ENCODE peak calls at places on chromosomes 16 and 17, in nine cellular contexts. V is psoas muscle; K is effector CD8-positive, alpha-beta T cell; G is H4; W is activated CD4-positive, alpha-beta T cell treated with anti-CD3 and anti-CD28 coated beads, Interleukin-2, amount 50 U/mL, for 1 hour; I is T-cell; T is NCI-H748 treated with DMSO at 0.1 percent for 48 hours; O is NK-92 treated with Interleukin-12 subunit alpha and Interleukin-12 subunit beta, amount 100 ng/mL, for 24 hours; U is NCI-H345. Y is an unnamed sample.

GRCh38 chr17:51200846-51201245 is 34.6 kb downstream of the NME2 start:
- DNase-seq in V (no peak), K (no peak), G (no peak), W (no peak), I (no peak), T (no peak), O (no peak), U (no peak), Y (no peak)

GRCh38 chr17:16467886-16468285 is 24.1 kb downstream of the LRRC75A start:
- DNase-seq in V (no peak), K (no peak), G (no peak), W (no peak), I (no peak), T (no peak), O (no peak), U (no peak), Y (no peak)

GRCh38 chr16:77789085-77789611 is 784 bp downstream of the VAT1L start:
- DNase-seq in V (no peak), K (no peak), G (no peak), W (no peak), I (no peak), T (no peak), O (no peak), U (peak), Y (no peak)

GRCh38 chr16:75591001-75591852 is 25.0 kb downstream of the GABARAPL2 start:
- DNase-seq in V (peak), K (no peak), G (peak), W (no peak), I (no peak), T (no peak), O (no peak), U (no peak), Y (no peak)

GRCh38 chr17:75731716-75732498 is 10.6 kb downstream of the ITGB4 start:
- DNase-seq in V (no peak), K (no peak), G (no peak), W (no peak), I (no peak), T (no peak), O (no peak), U (no peak), Y (no peak)

GRCh38 chr17:44273607-44274006 is 5.7 kb upstream of the SLC4A1 start:
- DNase-seq in V (no peak), K (no peak), G (no peak), W (no peak), I (no peak), T (no peak), O (no peak), U (no peak), Y (no peak)

GRCh38 chr16:30767767-30768465 is 5.8 kb downstream of the RNF40 start:
- DNase-seq in V (no peak), K (no peak), G (no peak), W (no peak), I (no peak), T (no peak), O (no peak), U (no peak), Y (no peak)

GRCh38 chr16:74999208-74999682 is 421 bp downstream of the ZNRF1 start:
- DNase-seq in V (peak), K (no peak), G (no peak), W (peak), I (no peak), T (no peak), O (peak), U (no peak), Y (no peak)

GRCh38 chr16:74578838-74579237 is 28.1 kb downstream of the GLG1 start:
- DNase-seq in V (no peak), K (no peak), G (no peak), W (no peak), I (no peak), T (no peak), O (no peak), U (no peak), Y (no peak)

GRCh38 chr16:65876200-65876498 is 490.3 kb upstream of the CDH5 start:
- DNase-seq in V (no peak), K (no peak), G (no peak), W (no peak), I (no peak), T (no peak), O (no peak), U (no peak), Y (no peak)

GRCh38 chr17:76136276-76137025 is 4.6 kb downstream of the FOXJ1 start:
- DNase-seq in V (no peak), K (no peak), G (no peak), W (no peak), I (no peak), T (no peak), O (no peak), U (no peak), Y (no peak)

GRCh38 chr16:70729292-70729691 is 43.4 kb upstream of the MTSS2 start:
- DNase-seq in V (no peak), K (no peak), G (no peak), W (no peak), I (no peak), T (no peak), O (no peak), U (no peak), Y (no peak)

GRCh38 chr17:50072130-50072529 is 16.2 kb downstream of the ITGA3 start:
- DNase-seq in V (no peak), K (no peak), G (no peak), W (no peak), I (no peak), T (no peak), O (no peak), U (no peak), Y (no peak)

GRCh38 chr17:50848039-50848438 is 12.7 kb downstream of the WFIKKN2 start:
- DNase-seq in V (no peak), K (no peak), G (no peak), W (no peak), I (no peak), T (no peak), O (no peak), U (no peak), Y (no peak)

GRCh38 chr16:66328282-66328681 is 38.2 kb upstream of the CDH5 start:
- DNase-seq in V (no peak), K (no peak), G (no peak), W (no peak), I (no peak), T (no peak), O (no peak), U (no peak), Y (no peak)

GRCh38 chr17:36463916-36464764 is 22.3 kb upstream of the ZNHIT3 start:
- DNase-seq in V (peak), K (no peak), G (peak), W (peak), I (peak), T (no peak), O (no peak), U (no peak), Y (no peak)

GRCh38 chr17:80191720-80192265 is 22.0 kb downstream of the CARD14 start:
- DNase-seq in V (no peak), K (no peak), G (no peak), W (no peak), I (no peak), T (no peak), O (no peak), U (no peak), Y (no peak)

GRCh38 chr16:20944861-20945390 is 44.4 kb downstream of the LYRM1 start:
- DNase-seq in V (no peak), K (no peak), G (peak), W (peak), I (peak), T (no peak), O (peak), U (no peak), Y (no peak)

GRCh38 chr16:74049027-74049426 is 247.6 kb upstream of the PSMD7 start:
- DNase-seq in V (no peak), K (no peak), G (no peak), W (no peak), I (no peak), T (no peak), O (no peak), U (no peak), Y (no peak)

GRCh38 chr16:73572135-73572534 is 524.2 kb upstream of the ZFHX3 start:
- DNase-seq in V (peak), K (no peak), G (peak), W (no peak), I (no peak), T (no peak), O (no peak), U (no peak), Y (peak)

GRCh38 chr17:71628306-71628705 is 492.5 kb upstream of the SOX9 start:
- DNase-seq in V (no peak), K (no peak), G (no peak), W (no peak), I (no peak), T (no peak), O (no peak), U (no peak), Y (no peak)

GRCh38 chr17:67139784-67140665 is 95.7 kb downstream of the CACNG1 start:
- DNase-seq in V (no peak), K (no peak), G (no peak), W (no peak), I (no peak), T (no peak), O (no peak), U (no peak), Y (no peak)

GRCh38 chr17:46968224-46968834 is 10.7 kb downstream of the RPRML start:
- DNase-seq in V (no peak), K (no peak), G (no peak), W (no peak), I (no peak), T (no peak), O (no peak), U (no peak), Y (no peak)

GRCh38 chr17:2309338-2310143 is 5.8 kb downstream of the SRR start:
- DNase-seq in V (no peak), K (no peak), G (no peak), W (no peak), I (no peak), T (no peak), O (no peak), U (no peak), Y (peak)

GRCh38 chr16:66682271-66682670 is 14.3 kb downstream of the CMTM4 start:
- DNase-seq in V (no peak), K (no peak), G (no peak), W (no peak), I (no peak), T (no peak), O (no peak), U (no peak), Y (no peak)

GRCh38 chr16:84367297-84367680 is 1.0 kb upstream of the ATP2C2 start:
- DNase-seq in V (no peak), K (no peak), G (no peak), W (no peak), I (no peak), T (no peak), O (no peak), U (no peak), Y (no peak)

GRCh38 chr17:74459622-74460021 is 6.8 kb upstream of the CD300A start:
- DNase-seq in V (no peak), K (no peak), G (no peak), W (no peak), I (no peak), T (no peak), O (no peak), U (no peak), Y (no peak)

GRCh38 chr17:9529033-9529748 is 46.4 kb downstream of the STX8 start:
- DNase-seq in V (no peak), K (no peak), G (no peak), W (no peak), I (no peak), T (no peak), O (no peak), U (no peak), Y (no peak)

GRCh38 chr16:89358030-89359005 is 132.0 kb downstream of the ANKRD11 start:
- DNase-seq in V (peak), K (no peak), G (no peak), W (peak), I (peak), T (no peak), O (peak), U (no peak), Y (no peak)

GRCh38 chr16:14369734-14370598 is 260.1 kb downstream of the PARN start:
- DNase-seq in V (peak), K (no peak), G (no peak), W (no peak), I (no peak), T (no peak), O (no peak), U (no peak), Y (no peak)

GRCh38 chr17:45127209-45127582 is 5.1 kb downstream of the PLCD3 start:
- DNase-seq in V (no peak), K (no peak), G (no peak), W (no peak), I (no peak), T (no peak), O (no peak), U (no peak), Y (no peak)

GRCh38 chr16:85563515-85564276 is 49.4 kb upstream of the GSE1 start:
- DNase-seq in V (peak), K (no peak), G (no peak), W (no peak), I (no peak), T (no peak), O (no peak), U (no peak), Y (peak)

GRCh38 chr16:85480727-85481101 is 132.4 kb upstream of the GSE1 start:
- DNase-seq in V (no peak), K (no peak), G (no peak), W (no peak), I (no peak), T (no peak), O (no peak), U (peak), Y (no peak)

GRCh38 chr16:85306071-85306792 is 194.0 kb upstream of the CIBAR2 start:
- DNase-seq in V (peak), K (peak), G (peak), W (peak), I (peak), T (no peak), O (no peak), U (no peak), Y (peak)

GRCh38 chr16:53415504-53415903 is 18.8 kb upstream of the RBL2 start:
- DNase-seq in V (no peak), K (no peak), G (peak), W (no peak), I (no peak), T (peak), O (no peak), U (peak), Y (no peak)

GRCh38 chr17:71914042-71914441 is 206.8 kb upstream of the SOX9 start:
- DNase-seq in V (no peak), K (no peak), G (no peak), W (no peak), I (no peak), T (no peak), O (no peak), U (no peak), Y (no peak)

GRCh38 chr17:63700528-63701441 is 860 bp upstream of the LIMD2 start:
- DNase-seq in V (peak), K (peak), G (no peak), W (peak), I (peak), T (peak), O (peak), U (peak), Y (peak)

GRCh38 chr17:18038861-18039534 is at the start of the genes ATPAF2 and GID4:
- DNase-seq in V (peak), K (peak), G (peak), W (peak), I (peak), T (peak), O (peak), U (peak), Y (peak)